ENCODE peak calls at places on chromosomes 5 and 9, in four cellular contexts. One of them, this sample, is unnamed.

GRCh38 chr9:72633966-72634365 is 112.6 kb downstream of the TMC1 start:
- DNase-seq in activated T-cell treated with anti-CD3 and anti-CD28 coated beads for 1 hour: no peak
- DNase-seq in uterus: no peak
- DNase-seq in KBM-7: peak; percentile 5
- DNase-seq in this sample: no peak

GRCh38 chr5:34538026-34538672 is 118.0 kb upstream of the RAI14 start:
- DNase-seq in activated T-cell treated with anti-CD3 and anti-CD28 coated beads for 1 hour: no peak
- DNase-seq in uterus: no peak
- DNase-seq in KBM-7: no peak
- DNase-seq in this sample: no peak

GRCh38 chr5:343461-344401 is 22.2 kb downstream of the AHRR start:
- DNase-seq in activated T-cell treated with anti-CD3 and anti-CD28 coated beads for 1 hour: peak; percentile 23
- DNase-seq in uterus: no peak
- DNase-seq in KBM-7: no peak
- DNase-seq in this sample: peak; percentile 61

GRCh38 chr9:110160163-110160562 is 47.8 kb downstream of the C9orf152 start:
- DNase-seq in activated T-cell treated with anti-CD3 and anti-CD28 coated beads for 1 hour: no peak
- DNase-seq in uterus: no peak
- DNase-seq in KBM-7: no peak
- DNase-seq in this sample: no peak

GRCh38 chr9:113973963-113974413 is 97.9 kb downstream of the ZNF618 start:
- DNase-seq in activated T-cell treated with anti-CD3 and anti-CD28 coated beads for 1 hour: no peak
- DNase-seq in uterus: no peak
- DNase-seq in KBM-7: no peak
- DNase-seq in this sample: no peak

GRCh38 chr9:34450644-34451043 is 7.7 kb downstream of the FAM219A start:
- DNase-seq in activated T-cell treated with anti-CD3 and anti-CD28 coated beads for 1 hour: no peak
- DNase-seq in uterus: no peak
- DNase-seq in KBM-7: no peak
- DNase-seq in this sample: no peak

GRCh38 chr5:180007582-180007981 is 64.0 kb downstream of the RNF130 start:
- DNase-seq in activated T-cell treated with anti-CD3 and anti-CD28 coated beads for 1 hour: no peak
- DNase-seq in uterus: no peak
- DNase-seq in KBM-7: peak; percentile 90
- DNase-seq in this sample: no peak

GRCh38 chr5:172713113-172713808 is 57.7 kb downstream of the DUSP1 start:
- DNase-seq in activated T-cell treated with anti-CD3 and anti-CD28 coated beads for 1 hour: peak; percentile 76
- DNase-seq in uterus: peak; percentile 72
- DNase-seq in KBM-7: peak; percentile 47
- DNase-seq in this sample: peak; percentile 74

GRCh38 chr5:62331921-62332320 is 25.9 kb downstream of the KIF2A start:
- DNase-seq in activated T-cell treated with anti-CD3 and anti-CD28 coated beads for 1 hour: no peak
- DNase-seq in uterus: no peak
- DNase-seq in KBM-7: no peak
- DNase-seq in this sample: no peak

GRCh38 chr5:94849821-94850736 is 231.6 kb downstream of the SLF1 start:
- DNase-seq in activated T-cell treated with anti-CD3 and anti-CD28 coated beads for 1 hour: no peak
- DNase-seq in uterus: no peak
- DNase-seq in KBM-7: peak; percentile 41
- DNase-seq in this sample: no peak